ENCODE peak calls at places on chromosomes 5 and 9, in six cellular contexts. C is mucosa of descending colon, J is spleen, F is ovary, E is heart left ventricle, W is upper lobe of right lung. H is an unnamed sample.
A peak's percentile ranks its signal among the peaks of the same experiment; 100 is the strongest.

GRCh38 chr9:70576121-70576520 is 161.7 kb upstream of the KLF9 start:
- DNase-seq in C (no peak), J (no peak), F (no peak), E (no peak), W (no peak), H (no peak)

GRCh38 chr9:92094655-92095054 is 20.6 kb downstream of the SPTLC1 start:
- DNase-seq in C (no peak), J (no peak), F (no peak), E (no peak), W (no peak), H (no peak)

GRCh38 chr9:133290751-133291302 is 15.8 kb upstream of the ABO start:
- DNase-seq in C (no peak), J (no peak), F (no peak), E (no peak), W (no peak), H (no peak)

GRCh38 chr5:43601454-43602260 is 1.3 kb upstream of the NNT start:
- DNase-seq in C (no peak), J (no peak), F (no peak), E (no peak), W (no peak), H (no peak)

GRCh38 chr9:6944093-6944551 is 186.3 kb downstream of the KDM4C start:
- DNase-seq in C (no peak), J (no peak), F (no peak), E (no peak), W (no peak), H (no peak)

GRCh38 chr9:107090218-107090617 is 192.9 kb upstream of the RAD23B start:
- DNase-seq in C (no peak), J (no peak), F (no peak), E (no peak), W (no peak), H (no peak)

GRCh38 chr9:14433293-14433818 is 119.4 kb upstream of the NFIB start:
- DNase-seq in C (no peak), J (no peak), F (no peak), E (no peak), W (no peak), H (no peak)

GRCh38 chr5:101677961-101678360 is 618.1 kb downstream of the SLCO4C1 start:
- DNase-seq in C (no peak), J (no peak), F (no peak), E (no peak), W (no peak), H (no peak)

GRCh38 chr9:121741198-121741918 is 89.9 kb downstream of the DAB2IP start:
- DNase-seq in C (no peak), J (no peak), F (no peak), E (no peak), W (no peak), H (no peak)

GRCh38 chr9:129383415-129384088 is 205.5 kb upstream of the IER5L start:
- DNase-seq in C (peak; percentile 85), J (peak; percentile 96), F (peak; percentile 86), E (peak; percentile 92), W (peak; percentile 91), H (peak; percentile 77)

GRCh38 chr9:8760000-8760767 is 960.6 kb upstream of the DMAC1 start:
- DNase-seq in C (no peak), J (no peak), F (no peak), E (no peak), W (no peak), H (no peak)

GRCh38 chr9:113536483-113537226 is 73.1 kb downstream of the RGS3 start:
- DNase-seq in C (peak; percentile 37), J (peak; percentile 88), F (peak; percentile 51), E (peak; percentile 94), W (no peak), H (no peak)

GRCh38 chr9:93450817-93451761 is at the start of gene FAM120A:
- DNase-seq in C (peak; percentile 81), J (peak; percentile 96), F (peak; percentile 73), E (peak; percentile 85), W (peak; percentile 91), H (peak; percentile 73)

GRCh38 chr5:171681667-171682066 is 104.0 kb upstream of the SMIM23 start:
- DNase-seq in C (no peak), J (no peak), F (no peak), E (no peak), W (no peak), H (no peak)

GRCh38 chr5:72552041-72552557 is 44.9 kb upstream of the ZNF366 start:
- DNase-seq in C (no peak), J (no peak), F (no peak), E (no peak), W (no peak), H (no peak)

GRCh38 chr5:141489841-141490240 is 960 bp downstream of the PCDHGC5 start:
- DNase-seq in C (no peak), J (no peak), F (no peak), E (no peak), W (no peak), H (no peak)

GRCh38 chr5:150487199-150488061 is 20.5 kb upstream of the NDST1 start:
- DNase-seq in C (peak; percentile 62), J (peak; percentile 81), F (no peak), E (peak; percentile 70), W (no peak), H (no peak)

GRCh38 chr5:78972654-78973428 is 12.3 kb downstream of the ARSB start:
- DNase-seq in C (peak; percentile 72), J (no peak), F (peak; percentile 40), E (peak; percentile 45), W (no peak), H (no peak)

GRCh38 chr5:99607124-99607523 is 678.3 kb upstream of the CHD1 start:
- DNase-seq in C (no peak), J (no peak), F (no peak), E (no peak), W (no peak), H (no peak)

GRCh38 chr5:58080573-58080972 is 379.3 kb downstream of the PLK2 start:
- DNase-seq in C (no peak), J (no peak), F (no peak), E (no peak), W (no peak), H (no peak)

GRCh38 chr5:121910036-121910435 is 51.7 kb upstream of the SRFBP1 start:
- DNase-seq in C (no peak), J (no peak), F (no peak), E (no peak), W (no peak), H (no peak)

GRCh38 chr5:145856285-145856818 is 16.5 kb downstream of the GRXCR2 start:
- DNase-seq in C (peak; percentile 38), J (peak; percentile 71), F (peak; percentile 58), E (peak; percentile 43), W (peak; percentile 67), H (no peak)

GRCh38 chr5:126965061-126965475 is 65.3 kb downstream of the MARCHF3 start:
- DNase-seq in C (no peak), J (no peak), F (no peak), E (no peak), W (no peak), H (no peak)

GRCh38 chr5:126970517-126971017 is 59.8 kb downstream of the MARCHF3 start:
- DNase-seq in C (no peak), J (no peak), F (no peak), E (no peak), W (no peak), H (no peak)

GRCh38 chr5:126965487-126965886 is 64.9 kb downstream of the MARCHF3 start:
- DNase-seq in C (no peak), J (no peak), F (no peak), E (no peak), W (no peak), H (no peak)

GRCh38 chr5:126969548-126969947 is 60.8 kb downstream of the MARCHF3 start:
- DNase-seq in C (no peak), J (no peak), F (no peak), E (no peak), W (no peak), H (no peak)

DNA sequence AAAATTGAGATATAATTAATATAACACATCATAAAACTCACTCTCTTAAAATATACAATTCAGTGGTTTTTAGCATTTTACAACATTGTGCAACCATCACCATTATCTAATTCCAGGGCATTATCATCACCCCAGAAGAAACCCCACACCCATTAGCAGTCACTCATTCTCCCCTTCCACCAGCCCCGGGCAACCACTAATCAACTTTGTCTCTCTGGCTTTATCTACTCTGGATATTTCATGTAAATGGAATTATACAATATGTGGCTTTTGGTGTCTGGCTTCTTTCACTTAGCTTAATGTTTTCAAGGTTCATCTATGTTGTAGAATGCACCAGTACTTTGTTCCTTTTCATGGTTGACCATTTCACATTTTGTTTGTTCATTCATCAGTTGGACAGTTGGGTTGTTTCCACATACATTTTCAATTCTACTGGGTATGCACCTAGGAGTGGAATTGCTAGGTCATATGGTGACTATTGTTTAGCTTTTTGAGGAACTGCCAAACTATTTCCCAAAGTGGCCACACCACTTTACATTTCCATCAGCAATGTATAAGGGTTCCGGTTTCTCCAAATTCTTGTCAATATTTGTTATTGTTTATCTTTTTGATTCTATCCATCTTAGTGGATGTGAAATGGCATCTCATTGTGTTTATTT is 62.4 kb downstream of the MARCHF3 start:
- DNase-seq in C (no peak), J (no peak), F (no peak), E (no peak), W (no peak), H (no peak)
- H3K4me1 ChIP-seq in C (peaks cover 6% of the 10 kb centered on the region), J (peaks cover 18% of the 10 kb centered on the region), F (peaks cover 1% of the 10 kb centered on the region), E (peaks cover 16% of the 10 kb centered on the region), W (peaks cover 26% of the 10 kb centered on the region), H (peaks cover 17% of the 10 kb centered on the region)

DNA sequence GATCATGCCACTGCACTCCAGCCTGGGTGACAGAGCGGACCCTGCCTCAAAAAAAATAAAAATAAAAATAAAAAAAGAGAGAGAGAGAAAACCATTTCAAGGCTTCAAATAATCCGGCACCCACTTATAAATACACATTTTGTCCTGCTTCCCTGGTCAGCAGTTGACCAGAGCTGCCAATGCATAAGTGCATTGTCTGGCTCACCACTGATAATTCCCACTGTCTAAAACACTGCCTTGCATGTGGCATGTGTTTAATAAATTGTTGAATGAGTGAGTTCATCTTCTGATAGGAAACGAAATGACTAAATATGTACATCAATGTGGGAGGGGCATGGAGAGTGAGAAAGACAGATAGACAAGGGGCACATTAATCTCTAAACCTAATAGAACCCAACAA is 42.9 kb downstream of the MEGF10 start:
- DNase-seq in C (no peak), J (no peak), F (no peak), E (no peak), W (no peak), H (no peak)
- H3K4me1 ChIP-seq in C (no peaks in the 10 kb centered on the region), J (no peaks in the 10 kb centered on the region), F (no peaks in the 10 kb centered on the region), E (no peaks in the 10 kb centered on the region), W (no peaks in the 10 kb centered on the region), H (no peaks in the 10 kb centered on the region)

GRCh38 chr5:143695941-143696340 is 116.0 kb upstream of the HMHB1 start:
- DNase-seq in C (no peak), J (no peak), F (no peak), E (no peak), W (no peak), H (no peak)
- H3K4me1 ChIP-seq in C (no peaks in the 10 kb centered on the region), J (no peaks in the 10 kb centered on the region), F (peaks cover 6% of the 10 kb centered on the region), E (no peaks in the 10 kb centered on the region), W (peaks cover 6% of the 10 kb centered on the region), H (peaks cover 21% of the 10 kb centered on the region)

GRCh38 chr9:110844121-110844520 is 175.5 kb downstream of the MUSK start:
- DNase-seq in C (no peak), J (no peak), F (no peak), E (no peak), W (no peak), H (no peak)

GRCh38 chr9:110842976-110843375 is 174.4 kb downstream of the MUSK start:
- DNase-seq in C (no peak), J (no peak), F (no peak), E (no peak), W (no peak), H (no peak)

GRCh38 chr9:110847661-110848060 is 179.1 kb downstream of the MUSK start:
- DNase-seq in C (no peak), J (no peak), F (no peak), E (no peak), W (no peak), H (no peak)

GRCh38 chr9:110837401-110838005 is 168.9 kb downstream of the MUSK start:
- DNase-seq in C (no peak), J (no peak), F (no peak), E (no peak), W (no peak), H (no peak)

GRCh38 chr9:110842169-110842568 is 173.6 kb downstream of the MUSK start:
- DNase-seq in C (peak; percentile 21), J (no peak), F (no peak), E (no peak), W (no peak), H (no peak)
- H3K4me1 ChIP-seq in C (no peaks in the 10 kb centered on the region), J (no peaks in the 10 kb centered on the region), F (no peaks in the 10 kb centered on the region), E (no peaks in the 10 kb centered on the region), W (no peaks in the 10 kb centered on the region), H (no peaks in the 10 kb centered on the region)

H was measured in CD8-positive, alpha-beta memory T cell.